ENCODE peak calls at places on chromosomes 1 and 21, in four cellular contexts. K, R, W and S are unnamed samples.

GRCh38 chr1:108600504-108600903 is 40.6 kb downstream of the EEIG2 start:
- DNase-seq in K (no peak), R (no peak), W (no peak), S (no peak)

GRCh38 chr1:157968951-157969350 is 24.5 kb upstream of the KIRREL1 start:
- DNase-seq in K (peak; percentile 37), R (no peak), W (peak; percentile 95), S (no peak)

GRCh38 chr21:38289697-38290096 is 32.9 kb downstream of the KCNJ15 start:
- DNase-seq in K (no peak), R (no peak), W (peak; percentile 98), S (no peak)

GRCh38 chr1:216705686-216706085 is 17.5 kb downstream of the ESRRG start:
- DNase-seq in K (no peak), R (no peak), W (no peak), S (no peak)

GRCh38 chr1:55015123-55015522 is 16.4 kb downstream of the BSND start:
- DNase-seq in K (no peak), R (no peak), W (no peak), S (no peak)

GRCh38 chr1:21926814-21927530 is 10.1 kb downstream of the HSPG2 start:
- DNase-seq in K (no peak), R (no peak), W (peak; percentile 82), S (no peak)

GRCh38 chr21:34589511-34590282 is 25.2 kb downstream of the RCAN1 start:
- DNase-seq in K (no peak), R (no peak), W (no peak), S (no peak)

GRCh38 chr1:203287109-203287893 is 18.0 kb upstream of the BTG2 start:
- DNase-seq in K (no peak), R (peak; percentile 88), W (no peak), S (no peak)

GRCh38 chr1:24379733-24380315 is 33.8 kb downstream of the STPG1 start:
- DNase-seq in K (no peak), R (no peak), W (peak; percentile 76), S (no peak)

GRCh38 chr1:64745181-64745985 is 508 bp downstream of the RAVER2 start:
- DNase-seq in K (peak; percentile 37), R (peak; percentile 22), W (no peak), S (peak; percentile 6)

GRCh38 chr1:38827299-38827698 is 32.3 kb downstream of the RRAGC start:
- DNase-seq in K (no peak), R (no peak), W (no peak), S (no peak)

GRCh38 chr1:110215621-110216020 is 5.5 kb downstream of the KCNC4 start:
- DNase-seq in K (no peak), R (no peak), W (no peak), S (no peak)

GRCh38 chr1:184324972-184325371 is 61.9 kb upstream of the C1orf21 start:
- DNase-seq in K (no peak), R (no peak), W (no peak), S (no peak)

GRCh38 chr1:50348449-50349241 is 74.6 kb downstream of the DMRTA2 start:
- DNase-seq in K (peak; percentile 57), R (peak; percentile 78), W (peak; percentile 77), S (peak; percentile 69)

GRCh38 chr1:206921772-206922265 is at the start of gene FCMR:
- DNase-seq in K (no peak), R (no peak), W (no peak), S (peak; percentile 20)

GRCh38 chr1:14699596-14699995 is 101.1 kb downstream of the KAZN start:
- DNase-seq in K (no peak), R (no peak), W (no peak), S (no peak)

GRCh38 chr1:56450004-56450666 is 129.2 kb downstream of the PLPP3 start:
- DNase-seq in K (no peak), R (no peak), W (no peak), S (peak; percentile 35)

GRCh38 chr1:109444376-109444775 is 18.1 kb upstream of the PSMA5 start:
- DNase-seq in K (no peak), R (peak; percentile 40), W (peak; percentile 15), S (no peak)

GRCh38 chr1:22880174-22880601 is 92.5 kb downstream of the LACTBL1 start:
- DNase-seq in K (no peak), R (no peak), W (peak; percentile 70), S (no peak)

GRCh38 chr1:47333578-47333921 is at the start of gene CMPK1:
- DNase-seq in K (peak; percentile 82), R (peak; percentile 92), W (peak; percentile 77), S (peak; percentile 73)

GRCh38 chr1:205630241-205630640 is 1.6 kb downstream of the ELK4 start:
- DNase-seq in K (no peak), R (no peak), W (peak; percentile 59), S (no peak)

GRCh38 chr1:57600424-57600823 is 176.6 kb upstream of the DAB1 start:
- DNase-seq in K (no peak), R (no peak), W (no peak), S (no peak)

GRCh38 chr1:16143566-16144324 is 12.1 kb downstream of the EPHA2 start:
- DNase-seq in K (peak; percentile 93), R (peak; percentile 96), W (no peak), S (peak; percentile 96)

GRCh38 chr1:172356620-172357019 is 63.9 kb upstream of the C1orf105 start:
- DNase-seq in K (peak; percentile 86), R (no peak), W (peak; percentile 92), S (no peak)

GRCh38 chr1:85229574-85230097 is 28.8 kb upstream of the SYDE2 start:
- DNase-seq in K (no peak), R (no peak), W (no peak), S (peak; percentile 50)

GRCh38 chr1:112957133-112957812 is 1.3 kb upstream of the SLC16A1 start:
- DNase-seq in K (peak; percentile 76), R (no peak), W (peak; percentile 95), S (peak; percentile 79)

GRCh38 chr1:154972517-154973343 is 1.8 kb upstream of the CKS1B start:
- DNase-seq in K (peak; percentile 97), R (no peak), W (peak; percentile 95), S (peak; percentile 95)

GRCh38 chr1:34907487-34908090 is 21.9 kb downstream of the DLGAP3 start:
- DNase-seq in K (no peak), R (peak; percentile 33), W (no peak), S (no peak)

DNA sequence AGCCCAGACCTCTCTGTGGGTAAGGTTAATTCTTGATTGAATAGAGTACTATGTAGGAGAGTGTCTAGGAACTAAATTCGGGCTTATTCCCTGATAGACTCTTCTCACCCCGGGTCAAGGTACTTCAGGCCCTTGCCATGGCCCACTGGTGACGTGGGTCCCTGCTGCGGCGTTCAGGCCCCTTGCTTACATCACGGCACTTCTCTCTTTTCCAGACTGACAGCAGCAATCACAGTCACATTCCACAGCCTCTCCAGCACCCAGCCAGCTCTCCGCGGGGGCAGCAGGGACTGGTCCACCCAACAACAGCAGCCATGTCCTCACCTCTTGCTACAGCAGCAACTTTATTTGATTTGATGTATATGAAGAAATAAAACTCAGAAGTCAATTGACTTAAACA is 401.2 kb upstream of the VAMP3 start:
- DNase-seq in K (no peak), R (no peak), W (no peak), S (no peak)
- TF ChIP-seq MAZ in K (no peak), R (no peak), W (no peak), S (no peak)

GRCh38 chr1:247409869-247410544 is 6.0 kb upstream of the NLRP3 start:
- DNase-seq in K (no peak), R (no peak), W (no peak), S (no peak)

GRCh38 chr1:247411583-247412295 is 4.2 kb upstream of the NLRP3 start:
- DNase-seq in K (no peak), R (no peak), W (no peak), S (no peak)

GRCh38 chr1:247407978-247408560 is 7.9 kb upstream of the NLRP3 start:
- DNase-seq in K (no peak), R (no peak), W (no peak), S (no peak)

GRCh38 chr1:247406014-247406656 is 9.8 kb upstream of the NLRP3 start:
- DNase-seq in K (no peak), R (no peak), W (no peak), S (no peak)

GRCh38 chr1:247407180-247407616 is 8.8 kb upstream of the NLRP3 start:
- DNase-seq in K (no peak), R (no peak), W (no peak), S (no peak)
- TF ChIP-seq MAZ in K (no peak), R (no peak), W (no peak), S (no peak)

DNA sequence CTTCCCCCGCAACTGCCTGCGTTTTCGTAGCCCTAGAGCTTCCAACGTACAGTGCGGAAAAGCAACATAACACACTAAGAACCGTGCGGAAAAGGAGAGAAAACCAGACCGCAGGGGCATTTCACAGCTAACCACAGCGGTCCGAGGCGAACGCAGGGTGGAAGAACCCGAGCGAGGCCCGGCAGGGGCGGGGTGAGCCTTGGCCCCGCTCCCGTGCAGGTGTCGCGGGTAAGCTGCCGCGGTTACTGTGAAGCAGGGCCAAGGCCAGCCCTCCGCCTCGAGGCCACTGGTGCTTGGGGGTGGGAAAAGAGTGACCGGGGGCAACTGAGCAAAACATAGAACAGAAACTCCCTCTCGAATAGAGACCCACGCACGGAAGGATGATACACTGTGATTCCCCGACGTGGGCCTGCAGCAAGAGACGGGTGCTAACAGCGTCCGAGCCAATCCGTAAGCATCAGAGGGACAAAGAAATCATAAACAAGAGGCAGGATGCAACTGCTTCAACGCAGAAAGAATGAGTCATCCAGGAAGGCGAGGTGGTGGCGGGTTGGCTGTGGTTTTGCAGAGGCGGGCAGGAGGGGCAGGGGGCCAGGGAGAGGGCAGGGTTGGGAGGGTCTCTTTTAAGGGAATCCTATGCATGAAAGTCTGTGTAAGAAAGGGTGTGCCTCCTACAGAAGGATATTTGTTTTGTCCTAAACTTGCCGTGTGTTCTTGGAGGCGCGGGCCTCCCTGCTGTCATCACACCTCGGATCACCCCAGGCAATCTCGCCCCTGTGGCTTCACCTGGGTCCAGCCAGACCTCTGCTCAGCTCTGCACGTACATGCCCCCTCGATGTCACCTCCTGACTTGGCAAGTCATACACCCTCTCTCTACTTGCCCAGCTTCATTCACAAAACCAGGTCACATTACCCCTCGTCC is 7.3 kb downstream of the GNG4 start:
- DNase-seq in K (no peak), R (peak; percentile 35), W (peak; percentile 67), S (no peak)
- TF ChIP-seq MAZ in K (no peak), R (no peak), W (no peak), S (no peak)

GRCh38 chr1:160004001-160004400 is 27.8 kb downstream of the PIGM start:
- DNase-seq in K (no peak), R (no peak), W (no peak), S (no peak)
- TF ChIP-seq MAZ in K (no peak), R (no peak), W (no peak), S (no peak)

GRCh38 chr1:82632164-82632563 is 831.4 kb downstream of the ADGRL2 start:
- DNase-seq in K (no peak), R (no peak), W (no peak), S (no peak)
- TF ChIP-seq MAZ in K (no peak), R (no peak), W (no peak), S (no peak)

DNA sequence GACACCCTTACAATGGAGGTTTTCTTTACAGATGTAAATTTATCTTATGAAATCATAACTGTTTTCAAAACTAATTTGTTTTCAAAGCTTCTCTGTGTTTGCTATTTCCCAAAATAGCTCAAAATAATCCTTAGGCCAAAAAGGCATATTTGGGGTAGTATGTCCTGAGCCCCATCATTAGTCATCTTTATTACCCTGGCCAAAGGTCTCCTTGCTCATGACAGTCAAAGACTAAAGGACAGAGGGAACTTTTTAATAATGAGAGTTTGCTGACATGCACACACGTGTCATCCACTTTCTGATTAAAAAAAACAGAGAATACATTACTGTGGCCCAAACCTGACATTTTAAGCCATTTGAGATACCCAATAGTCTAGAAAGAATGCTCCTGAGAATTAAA is 221.9 kb upstream of the DUSP10 start:
- DNase-seq in K (no peak), R (no peak), W (no peak), S (no peak)
- TF ChIP-seq MAZ in K (no peak), R (no peak), W (no peak), S (no peak)

GRCh38 chr1:176744142-176744541 is 281.2 kb downstream of the PAPPA2 start:
- DNase-seq in K (no peak), R (no peak), W (no peak), S (no peak)
- TF ChIP-seq MAZ in K (no peak), R (no peak), W (no peak), S (no peak)